ENCODE peak calls at places on chromosomes 7 and 10, in eight cellular contexts. K is BE2C, W is upper lobe of right lung, N is WERI-Rb-1, E is mucosa of descending colon, F is BJ, D is body of pancreas, V is GM12878. Q is an unnamed sample. For H3K36me3, the result is how much of the 10 kb centered on the place peaks cover.

GRCh38 chr10:22244001-22244400 is 26.2 kb upstream of the EBLN1 start:
- DNase-seq in K (no peak), W (no peak), N (peak), E (no peak), F (no peak), D (no peak), V (no peak), Q (no peak)

GRCh38 chr10:125264752-125265578 is 104.6 kb upstream of the CTBP2 start:
- DNase-seq in K (no peak), W (no peak), N (no peak), E (no peak), F (no peak), D (no peak), V (no peak), Q (no peak)

GRCh38 chr7:50667789-50668226 is 102.6 kb upstream of the DDC start:
- DNase-seq in K (no peak), W (no peak), N (no peak), E (no peak), F (no peak), D (no peak), V (no peak), Q (no peak)

GRCh38 chr10:68973975-68974374 is 14.6 kb upstream of the KIFBP start:
- DNase-seq in K (no peak), W (no peak), N (no peak), E (no peak), F (no peak), D (no peak), V (no peak), Q (peak)

GRCh38 chr7:16926283-16926682 is 44.5 kb upstream of the AGR3 start:
- DNase-seq in K (no peak), W (no peak), N (peak), E (no peak), F (no peak), D (no peak), V (no peak), Q (no peak)

GRCh38 chr10:129472696-129473555 is 5.9 kb downstream of the MGMT start:
- DNase-seq in K (no peak), W (no peak), N (no peak), E (no peak), F (no peak), D (no peak), V (no peak), Q (peak)

GRCh38 chr7:47428052-47428779 is 153.7 kb downstream of the TNS3 start:
- DNase-seq in K (peak), W (no peak), N (no peak), E (no peak), F (no peak), D (no peak), V (no peak), Q (no peak)

GRCh38 chr7:18153183-18153748 is 125.6 kb upstream of the PRPS1L1 start:
- DNase-seq in K (no peak), W (no peak), N (no peak), E (no peak), F (no peak), D (no peak), V (no peak), Q (no peak)

GRCh38 chr10:30744124-30744523 is 114.6 kb upstream of the LYZL2 start:
- DNase-seq in K (no peak), W (no peak), N (no peak), E (no peak), F (no peak), D (no peak), V (no peak), Q (no peak)

GRCh38 chr10:70629338-70629737 is 26.8 kb upstream of the PRF1 start:
- DNase-seq in K (no peak), W (no peak), N (no peak), E (no peak), F (no peak), D (no peak), V (no peak), Q (no peak)

GRCh38 chr7:151917791-151918311 is 38.4 kb upstream of the GALNTL5 start:
- DNase-seq in K (no peak), W (no peak), N (no peak), E (peak), F (no peak), D (no peak), V (no peak), Q (no peak)

GRCh38 chr7:4739528-4739992 is 35.9 kb upstream of the AP5Z1 start:
- DNase-seq in K (peak), W (no peak), N (peak), E (no peak), F (no peak), D (peak), V (no peak), Q (no peak)

GRCh38 chr10:101123085-101123814 is 7.8 kb upstream of the TLX1 start:
- DNase-seq in K (peak), W (no peak), N (peak), E (no peak), F (no peak), D (no peak), V (no peak), Q (no peak)

GRCh38 chr10:122526892-122527291 is 33.7 kb upstream of the DMBT1 start:
- DNase-seq in K (no peak), W (no peak), N (no peak), E (no peak), F (no peak), D (no peak), V (no peak), Q (no peak)

GRCh38 chr10:119138341-119139306 is 26.9 kb downstream of the SFXN4 start:
- DNase-seq in K (no peak), W (no peak), N (no peak), E (no peak), F (no peak), D (no peak), V (no peak), Q (no peak)

GRCh38 chr7:121505021-121505420 is 108.9 kb upstream of the FAM3C start:
- DNase-seq in K (no peak), W (no peak), N (no peak), E (no peak), F (peak), D (no peak), V (no peak), Q (no peak)

GRCh38 chr7:98956469-98956868 is 78.1 kb downstream of the TRRAP start:
- DNase-seq in K (no peak), W (no peak), N (no peak), E (no peak), F (no peak), D (no peak), V (no peak), Q (no peak)

GRCh38 chr10:114520453-114520852 is 116.2 kb upstream of the AFAP1L2 start:
- DNase-seq in K (no peak), W (no peak), N (no peak), E (no peak), F (peak), D (no peak), V (no peak), Q (no peak)

GRCh38 chr10:73590881-73591577 is at the start of gene USP54:
- DNase-seq in K (no peak), W (no peak), N (no peak), E (no peak), F (peak), D (no peak), V (no peak), Q (no peak)

GRCh38 chr10:127699311-127699710 is 37.7 kb upstream of the FOXI2 start:
- DNase-seq in K (no peak), W (no peak), N (no peak), E (no peak), F (no peak), D (no peak), V (no peak), Q (no peak)

GRCh38 chr7:128830231-128831177 is at the start of gene FLNC:
- DNase-seq in K (peak), W (peak), N (no peak), E (no peak), F (no peak), D (peak), V (no peak), Q (no peak)

GRCh38 chr10:103968441-103969391 is 1.8 kb downstream of the SLK start:
- DNase-seq in K (no peak), W (no peak), N (no peak), E (no peak), F (no peak), D (no peak), V (no peak), Q (no peak)

GRCh38 chr7:117385340-117386124 is 41.8 kb downstream of the ASZ1 start:
- DNase-seq in K (no peak), W (no peak), N (no peak), E (no peak), F (no peak), D (no peak), V (no peak), Q (no peak)

GRCh38 chr7:36784991-36785940 is 61.0 kb upstream of the AOAH start:
- DNase-seq in K (no peak), W (peak), N (no peak), E (peak), F (no peak), D (peak), V (peak), Q (no peak)

GRCh38 chr10:86756511-86757109 is at the start of gene BMPR1A:
- DNase-seq in K (no peak), W (peak), N (peak), E (no peak), F (no peak), D (peak), V (no peak), Q (no peak)

GRCh38 chr10:23291551-23292334 is 52.9 kb downstream of the C10orf67 start:
- DNase-seq in K (peak), W (no peak), N (no peak), E (no peak), F (no peak), D (peak), V (no peak), Q (no peak)

GRCh38 chr7:93044147-93044810 is 73.5 kb downstream of the SAMD9 start:
- DNase-seq in K (no peak), W (no peak), N (no peak), E (no peak), F (peak), D (no peak), V (no peak), Q (no peak)

GRCh38 chr10:67306588-67307205 is 380.9 kb downstream of the LRRTM3 start:
- DNase-seq in K (no peak), W (no peak), N (no peak), E (no peak), F (no peak), D (no peak), V (no peak), Q (no peak)

DNA sequence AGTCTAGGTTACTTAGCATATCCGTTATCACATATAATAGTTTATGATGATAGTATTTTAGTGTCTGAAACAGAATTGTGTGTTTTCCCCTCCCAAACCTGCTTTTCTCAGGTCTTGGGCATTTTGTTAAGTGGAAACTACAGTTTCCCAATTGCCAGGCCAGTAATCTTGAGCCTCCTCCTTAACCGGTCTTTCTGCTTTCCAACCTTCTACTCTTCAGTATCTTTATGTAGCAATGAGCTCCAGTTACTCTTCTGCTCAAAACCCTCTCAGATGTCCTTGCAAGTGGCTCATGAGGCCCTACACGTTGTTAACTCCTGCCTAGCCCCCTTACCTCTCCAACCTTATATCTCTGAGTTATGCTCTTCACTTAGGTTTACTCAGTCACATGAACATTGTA is 22.0 kb downstream of the WAC start:
- DNase-seq in K (no peak), W (no peak), N (no peak), E (no peak), F (no peak), D (no peak), V (no peak), Q (no peak)
- H3K36me3 ChIP-seq in K (under half), W (under half), N (under half), E (under half), F (under half), D (under half), V (under half), Q (under half)

DNA sequence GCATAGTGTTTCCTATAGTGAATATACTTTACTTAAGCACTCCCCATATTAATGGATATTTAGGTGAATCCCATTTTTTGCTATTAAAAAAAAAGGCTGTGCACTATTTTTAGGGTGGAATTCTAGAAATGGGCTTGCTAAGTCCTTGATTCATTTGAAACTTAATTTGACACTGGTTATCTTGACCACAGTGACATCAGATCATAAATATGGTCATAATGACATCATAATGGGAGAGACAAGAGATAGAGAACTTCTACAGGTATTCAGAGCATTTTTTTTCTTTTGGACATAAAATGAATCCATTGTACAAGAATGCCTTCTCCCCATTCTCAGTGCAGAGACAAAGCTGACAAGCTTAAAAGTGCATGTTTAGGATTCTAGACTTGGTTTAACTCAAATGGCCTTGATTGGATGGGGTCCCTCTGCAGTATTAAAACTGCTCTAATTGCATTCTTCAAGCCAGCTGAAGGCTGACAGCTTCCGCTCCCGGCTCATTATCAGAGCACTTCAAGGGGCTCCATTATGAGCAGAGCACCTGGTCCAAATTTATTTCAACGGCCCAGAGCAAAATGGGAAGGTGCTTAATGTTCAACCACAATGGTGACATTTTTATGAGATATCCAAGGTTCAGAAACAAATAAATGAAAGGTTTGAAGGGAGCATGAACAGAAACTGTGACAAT is 104.8 kb downstream of the JAZF1 start:
- DNase-seq in K (no peak), W (no peak), N (no peak), E (no peak), F (no peak), D (no peak), V (no peak), Q (no peak)
- H3K4me3 ChIP-seq in K (no peak), W (no peak), N (no peak), E (no peak), F (no peak), D (no peak), V (no peak), Q (no peak)

DNA sequence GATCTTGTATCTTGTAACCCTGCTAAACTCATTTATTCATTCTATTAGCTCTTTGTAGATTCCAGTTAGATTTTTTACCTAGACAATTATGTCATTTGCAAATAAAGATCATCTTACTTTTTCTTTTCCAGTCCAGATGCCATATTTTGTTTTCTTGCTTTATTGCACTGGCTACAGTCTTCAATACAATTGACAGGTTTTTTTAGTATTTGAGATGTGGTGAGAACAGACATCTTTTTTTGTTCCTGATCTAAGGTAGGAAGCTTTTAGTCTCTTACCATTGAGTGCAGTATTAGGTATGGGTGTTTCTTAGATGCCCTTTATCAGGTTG is 12.1 kb downstream of the SPRN start:
- DNase-seq in K (no peak), W (no peak), N (no peak), E (no peak), F (no peak), D (no peak), V (no peak), Q (no peak)
- H3K36me3 ChIP-seq in K (under half), W (under half), N (half or more), E (under half), F (under half), D (under half), V (under half), Q (under half)

GRCh38 chr10:113019096-113019495 is 69.0 kb downstream of the TCF7L2 start:
- DNase-seq in K (no peak), W (no peak), N (no peak), E (no peak), F (no peak), D (no peak), V (no peak), Q (no peak)

GRCh38 chr10:113020838-113021237 is 70.8 kb downstream of the TCF7L2 start:
- DNase-seq in K (no peak), W (no peak), N (no peak), E (no peak), F (no peak), D (peak), V (no peak), Q (no peak)

GRCh38 chr10:113020425-113020753 is 70.3 kb downstream of the TCF7L2 start:
- DNase-seq in K (no peak), W (no peak), N (no peak), E (no peak), F (no peak), D (no peak), V (no peak), Q (no peak)

GRCh38 chr10:113021268-113022028 is 71.4 kb downstream of the TCF7L2 start:
- DNase-seq in K (no peak), W (no peak), N (no peak), E (no peak), F (no peak), D (no peak), V (no peak), Q (no peak)

DNA sequence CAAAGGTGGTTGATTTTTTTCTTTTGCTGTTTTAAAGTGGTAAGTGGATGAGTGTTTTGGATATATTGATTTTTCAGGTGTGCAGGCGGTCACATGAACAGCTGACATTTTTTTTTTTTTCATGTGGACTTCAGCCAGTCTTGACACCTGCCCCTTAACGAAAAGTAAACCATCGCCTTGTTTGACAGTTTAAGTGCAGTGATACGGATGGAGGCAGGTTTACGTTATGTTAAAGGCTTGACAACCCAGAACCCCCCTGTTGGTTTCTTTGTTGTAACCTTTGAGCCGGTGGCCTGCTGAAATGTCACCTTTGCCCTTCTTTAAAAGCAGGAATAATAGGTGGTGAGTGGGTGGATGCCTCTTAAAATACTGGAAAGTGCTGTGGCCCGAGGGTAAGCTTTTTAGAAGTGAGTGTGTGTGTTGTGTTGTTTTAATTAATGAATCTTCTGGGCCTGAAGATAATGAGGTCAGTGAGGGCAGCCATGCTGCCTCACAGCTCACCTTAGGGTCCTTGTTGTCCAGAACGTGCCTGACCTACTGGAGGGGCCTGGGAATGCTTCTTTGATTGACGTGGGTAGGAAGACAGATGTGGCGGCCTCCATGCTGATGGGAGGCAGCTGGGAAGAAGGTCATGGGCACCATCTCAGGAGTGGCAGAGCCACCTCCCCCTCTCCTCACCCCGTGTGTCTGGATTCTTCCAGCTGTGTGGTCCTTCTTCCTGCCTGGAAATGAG is 69.8 kb downstream of the TCF7L2 start:
- DNase-seq in K (no peak), W (no peak), N (no peak), E (no peak), F (no peak), D (no peak), V (no peak), Q (no peak)
- H3K4me3 ChIP-seq in K (no peak), W (no peak), N (no peak), E (no peak), F (no peak), D (no peak), V (no peak), Q (no peak)